ENCODE peak calls at places on chromosomes 13 and 19, in eight cellular contexts. M is HL-60, Q is stomach, F is foreskin keratinocyte, S is tibial nerve, T is AG04450, V is lung, Y is tibial artery. G is an unnamed sample.

GRCh38 chr19:10111405-10111811 is at the start of gene P2RY11:
- DNase-seq in M (peak), Q (no peak), F (no peak), S (no peak), T (no peak), V (no peak), Y (no peak), G (no peak)

GRCh38 chr19:6354098-6354674 is 7.1 kb upstream of the CLPP start:
- DNase-seq in M (no peak), Q (no peak), F (no peak), S (no peak), T (no peak), V (no peak), Y (no peak), G (no peak)

GRCh38 chr13:27644302-27644701 is 22.6 kb downstream of the POLR1D start:
- DNase-seq in M (no peak), Q (no peak), F (peak), S (no peak), T (peak), V (no peak), Y (no peak), G (no peak)

GRCh38 chr19:13040916-13041292 is 45.6 kb downstream of the NFIX start:
- DNase-seq in M (no peak), Q (no peak), F (no peak), S (no peak), T (no peak), V (no peak), Y (no peak), G (no peak)

GRCh38 chr13:30898721-30899188 is 7.3 kb upstream of the MEDAG start:
- DNase-seq in M (no peak), Q (no peak), F (peak), S (peak), T (peak), V (no peak), Y (peak), G (no peak)

GRCh38 chr13:99895428-99895998 is 76.1 kb downstream of the ZIC5 start:
- DNase-seq in M (no peak), Q (no peak), F (peak), S (no peak), T (no peak), V (no peak), Y (no peak), G (no peak)

GRCh38 chr13:51707468-51707867 is 96.5 kb downstream of the DHRS12 start:
- DNase-seq in M (no peak), Q (no peak), F (no peak), S (no peak), T (no peak), V (no peak), Y (no peak), G (no peak)

GRCh38 chr19:21084343-21084742 is 2.3 kb downstream of the ZNF714 start:
- DNase-seq in M (no peak), Q (no peak), F (peak), S (no peak), T (peak), V (no peak), Y (no peak), G (peak)

GRCh38 chr13:87087741-87088140 is 583.4 kb upstream of the SLITRK5 start:
- DNase-seq in M (no peak), Q (no peak), F (no peak), S (no peak), T (no peak), V (no peak), Y (no peak), G (no peak)

GRCh38 chr13:73428137-73428536 is 369.3 kb downstream of the KLF5 start:
- DNase-seq in M (no peak), Q (no peak), F (peak), S (no peak), T (peak), V (no peak), Y (no peak), G (peak)

GRCh38 chr19:38784224-38784623 is 4.8 kb upstream of the LGALS7B start:
- DNase-seq in M (no peak), Q (no peak), F (no peak), S (no peak), T (no peak), V (no peak), Y (no peak), G (no peak)

GRCh38 chr19:35110974-35111373 is 4.6 kb upstream of the FXYD3 start:
- DNase-seq in M (no peak), Q (no peak), F (no peak), S (no peak), T (no peak), V (no peak), Y (no peak), G (no peak)

GRCh38 chr13:60351326-60351725 is 45.7 kb upstream of the TDRD3 start:
- DNase-seq in M (no peak), Q (no peak), F (no peak), S (no peak), T (peak), V (no peak), Y (no peak), G (no peak)

GRCh38 chr19:51792932-51793331 is 2.0 kb upstream of the FPR3 start:
- DNase-seq in M (no peak), Q (no peak), F (no peak), S (no peak), T (no peak), V (no peak), Y (no peak), G (no peak)

GRCh38 chr13:36031490-36031889 is 99.7 kb downstream of the DCLK1 start:
- DNase-seq in M (no peak), Q (no peak), F (no peak), S (no peak), T (no peak), V (no peak), Y (no peak), G (no peak)

GRCh38 chr13:110957181-110957884 is 42.5 kb upstream of the ANKRD10 start:
- DNase-seq in M (no peak), Q (no peak), F (peak), S (no peak), T (no peak), V (no peak), Y (no peak), G (no peak)

GRCh38 chr13:30319703-30320102 is 12.4 kb upstream of the KATNAL1 start:
- DNase-seq in M (no peak), Q (no peak), F (no peak), S (no peak), T (no peak), V (no peak), Y (no peak), G (no peak)

GRCh38 chr19:46076031-46076880 is 35.5 kb upstream of the IGFL4 start:
- DNase-seq in M (no peak), Q (no peak), F (no peak), S (no peak), T (no peak), V (no peak), Y (no peak), G (no peak)

GRCh38 chr19:29372921-29373797 is 152.6 kb upstream of the VSTM2B start:
- DNase-seq in M (no peak), Q (no peak), F (no peak), S (no peak), T (no peak), V (peak), Y (no peak), G (no peak)

GRCh38 chr13:40181203-40181845 is 485.1 kb downstream of the FOXO1 start:
- DNase-seq in M (no peak), Q (no peak), F (no peak), S (no peak), T (no peak), V (no peak), Y (no peak), G (no peak)

GRCh38 chr13:77489566-77490337 is 45.8 kb upstream of the SCEL start:
- DNase-seq in M (no peak), Q (no peak), F (no peak), S (no peak), T (no peak), V (no peak), Y (no peak), G (no peak)

GRCh38 chr13:92158335-92158734 is 759.9 kb downstream of the GPC5 start:
- DNase-seq in M (peak), Q (no peak), F (peak), S (no peak), T (no peak), V (no peak), Y (no peak), G (peak)

GRCh38 chr19:41587101-41587837 is 11.3 kb downstream of the CEACAM21 start:
- DNase-seq in M (no peak), Q (no peak), F (no peak), S (no peak), T (no peak), V (no peak), Y (no peak), G (no peak)

GRCh38 chr13:88739192-88739591 is 1068.0 kb downstream of the SLITRK5 start:
- DNase-seq in M (no peak), Q (no peak), F (no peak), S (no peak), T (no peak), V (no peak), Y (no peak), G (no peak)

GRCh38 chr13:109584844-109585361 is 201.5 kb downstream of the IRS2 start:
- DNase-seq in M (no peak), Q (no peak), F (no peak), S (no peak), T (no peak), V (no peak), Y (no peak), G (no peak)

GRCh38 chr13:32676242-32676641 is 90.0 kb downstream of the PDS5B start:
- DNase-seq in M (no peak), Q (no peak), F (no peak), S (no peak), T (no peak), V (no peak), Y (no peak), G (no peak)

GRCh38 chr19:10395853-10396355 is 7.4 kb downstream of the CDC37 start:
- DNase-seq in M (no peak), Q (no peak), F (no peak), S (no peak), T (no peak), V (no peak), Y (no peak), G (no peak)

GRCh38 chr19:7641288-7642276 is 4.7 kb downstream of the STXBP2 start:
- DNase-seq in M (no peak), Q (no peak), F (no peak), S (no peak), T (no peak), V (no peak), Y (no peak), G (no peak)

GRCh38 chr19:5448374-5448773 is 6.8 kb upstream of the ZNRF4 start:
- DNase-seq in M (no peak), Q (peak), F (no peak), S (no peak), T (no peak), V (no peak), Y (no peak), G (no peak)

GRCh38 chr19:48271531-48272151 is 1.8 kb downstream of the ZNF114 start:
- DNase-seq in M (peak), Q (no peak), F (peak), S (no peak), T (no peak), V (peak), Y (peak), G (no peak)

GRCh38 chr13:27024062-27024461 is 147.5 kb downstream of the USP12 start:
- DNase-seq in M (no peak), Q (no peak), F (no peak), S (no peak), T (no peak), V (no peak), Y (no peak), G (no peak)

GRCh38 chr13:35475960-35476943 is at the start of gene MAB21L1:
- DNase-seq in M (no peak), Q (peak), F (peak), S (peak), T (no peak), V (no peak), Y (peak), G (no peak)

GRCh38 chr19:44626067-44626624 is 12.8 kb downstream of the IGSF23 start:
- DNase-seq in M (no peak), Q (no peak), F (peak), S (no peak), T (peak), V (peak), Y (no peak), G (peak)

GRCh38 chr19:35310331-35310730 is 18.4 kb downstream of the MAG start:
- DNase-seq in M (no peak), Q (no peak), F (no peak), S (no peak), T (no peak), V (no peak), Y (no peak), G (no peak)

GRCh38 chr19:5028229-5028886 is 59.4 kb downstream of the KDM4B start:
- DNase-seq in M (no peak), Q (no peak), F (no peak), S (no peak), T (no peak), V (no peak), Y (no peak), G (no peak)

GRCh38 chr13:36420437-36420891 is 11.8 kb upstream of the CCNA1 start:
- DNase-seq in M (peak), Q (peak), F (peak), S (peak), T (peak), V (peak), Y (peak), G (no peak)

GRCh38 chr19:5154129-5154798 is 185.4 kb downstream of the KDM4B start:
- DNase-seq in M (no peak), Q (peak), F (no peak), S (no peak), T (no peak), V (no peak), Y (no peak), G (no peak)

DNA sequence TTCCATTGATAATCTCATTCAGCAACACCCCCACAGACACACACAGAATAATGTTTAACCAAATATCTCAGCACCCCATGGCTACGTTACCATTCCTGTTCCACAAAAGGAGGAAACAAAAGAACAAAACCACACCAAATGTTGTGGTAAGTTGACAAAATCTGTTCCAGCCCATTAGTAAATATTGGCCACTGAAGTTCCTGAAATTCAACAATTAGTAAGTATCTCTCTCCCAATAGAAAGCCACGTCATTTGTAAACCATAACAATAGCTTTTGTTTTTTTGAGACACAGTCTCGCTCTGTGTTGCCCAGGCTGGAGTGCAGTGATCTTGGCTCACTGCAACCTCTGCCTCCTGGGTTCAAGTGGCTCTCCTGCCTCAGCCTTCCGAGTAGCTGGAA is 2.3 kb upstream of the FCAR start:
- DNase-seq in M (no peak), Q (no peak), F (no peak), S (no peak), T (no peak), V (no peak), Y (no peak), G (no peak)
- H3K27ac ChIP-seq in M (no peak), Q (no peak), F (no peak), S (no peak), T (no peak), V (no peak), Y (no peak), G (no peak)

DNA sequence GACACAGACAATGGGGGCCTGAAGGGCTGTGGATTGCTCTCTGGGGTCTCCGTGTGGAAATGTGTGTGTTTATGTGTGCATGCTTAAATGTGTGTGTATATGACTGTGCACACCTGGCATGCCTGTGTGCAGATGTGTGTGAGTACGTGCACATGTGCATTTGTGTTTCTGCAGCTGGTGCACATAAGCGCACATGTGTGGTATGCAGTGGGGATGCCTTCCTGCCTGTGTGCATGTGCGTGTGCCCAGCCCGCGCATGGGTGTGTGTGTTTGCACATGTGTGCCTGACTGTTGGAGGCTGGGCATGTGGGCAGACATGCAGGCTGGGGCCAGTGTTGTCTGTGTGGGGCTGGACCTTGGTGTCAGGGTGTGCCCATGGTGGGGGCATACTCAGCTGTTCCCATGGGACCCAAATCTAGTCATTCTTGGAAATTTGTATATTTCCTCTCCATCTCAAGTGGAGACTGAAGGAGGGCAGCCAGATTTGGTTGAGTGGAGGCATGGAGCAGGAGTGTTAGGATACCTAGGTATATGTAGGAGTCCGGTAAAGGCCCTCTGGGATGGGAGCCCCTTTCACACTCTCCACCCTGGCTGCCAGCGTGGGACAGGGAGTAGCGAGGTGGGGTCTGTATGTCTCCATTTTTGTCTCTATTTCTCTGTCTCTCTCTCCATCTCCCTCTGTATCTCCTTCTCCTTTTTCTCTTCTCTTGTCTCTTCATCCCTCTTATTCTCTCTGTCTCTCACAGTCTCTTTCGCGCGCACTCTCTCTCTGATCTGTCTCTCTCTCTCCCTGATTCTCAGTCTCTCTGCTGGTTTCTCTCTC is 50.0 kb downstream of the CELF5 start:
- DNase-seq in M (no peak), Q (no peak), F (no peak), S (no peak), T (no peak), V (no peak), Y (no peak), G (no peak)
- H3K27ac ChIP-seq in M (no peak), Q (no peak), F (no peak), S (no peak), T (no peak), V (no peak), Y (no peak), G (no peak)

GRCh38 chr13:101308247-101309013 is 107.9 kb downstream of the NALCN start:
- DNase-seq in M (no peak), Q (no peak), F (no peak), S (no peak), T (no peak), V (no peak), Y (no peak), G (no peak)
- H3K27ac ChIP-seq in M (no peak), Q (no peak), F (no peak), S (no peak), T (peak), V (no peak), Y (peak), G (no peak)

GRCh38 chr19:16064209-16064889 is 11.9 kb upstream of the TPM4 start:
- DNase-seq in M (no peak), Q (no peak), F (no peak), S (no peak), T (no peak), V (no peak), Y (no peak), G (no peak)
- H3K27ac ChIP-seq in M (no peak), Q (no peak), F (no peak), S (no peak), T (peak), V (peak), Y (peak), G (no peak)

DNA sequence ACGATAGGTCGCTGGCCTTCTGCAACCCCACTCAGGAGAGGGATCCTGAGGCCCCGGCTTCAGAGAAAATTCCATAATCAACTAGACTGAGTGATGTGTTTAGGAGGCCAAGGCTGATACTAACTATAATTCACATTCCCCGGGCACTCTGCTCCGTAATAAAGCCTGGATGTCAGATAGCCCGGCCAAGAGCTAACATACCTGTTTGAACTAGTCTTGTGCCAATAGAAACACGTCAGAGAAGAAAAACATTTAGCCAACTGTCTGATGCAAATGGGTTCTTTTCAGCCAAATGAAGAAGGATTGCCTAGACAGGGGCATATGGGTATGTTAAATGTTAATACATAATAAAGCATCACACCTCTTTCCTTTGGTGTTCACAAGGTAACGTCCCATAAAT is 204.2 kb downstream of the TSHZ3 start:
- DNase-seq in M (no peak), Q (no peak), F (peak), S (no peak), T (no peak), V (no peak), Y (no peak), G (no peak)
- H3K27ac ChIP-seq in M (no peak), Q (no peak), F (no peak), S (no peak), T (no peak), V (no peak), Y (no peak), G (peak)

GRCh38 chr19:33394006-33394722 is 20.7 kb downstream of the CEBPG start:
- DNase-seq in M (peak), Q (no peak), F (peak), S (peak), T (no peak), V (peak), Y (peak), G (no peak)
- H3K27ac ChIP-seq in M (peak), Q (peak), F (no peak), S (no peak), T (no peak), V (peak), Y (no peak), G (peak)

DNA sequence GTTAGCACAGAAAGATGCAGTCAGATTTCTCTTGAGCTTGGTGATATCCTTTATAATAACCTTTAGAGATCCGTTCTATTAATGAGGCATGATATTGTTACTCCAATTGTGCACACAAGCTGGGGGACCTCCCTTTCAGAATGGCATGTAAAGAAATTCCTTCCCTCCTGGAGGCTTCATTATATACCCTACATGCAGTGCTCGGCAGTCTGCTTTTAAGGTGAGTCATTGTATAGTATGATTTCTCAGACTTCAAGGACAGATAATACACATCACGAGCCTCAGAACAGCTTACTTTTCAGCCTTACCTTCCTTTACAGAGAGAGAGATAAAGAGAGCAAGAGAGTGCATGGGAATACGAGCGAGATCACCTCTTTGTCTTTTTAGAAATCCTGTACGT is 261.3 kb downstream of the ATP8A2 start:
- DNase-seq in M (no peak), Q (no peak), F (no peak), S (no peak), T (no peak), V (no peak), Y (no peak), G (no peak)
- H3K27ac ChIP-seq in M (no peak), Q (no peak), F (no peak), S (no peak), T (no peak), V (no peak), Y (no peak), G (no peak)

GRCh38 chr13:37503287-37503686 is 95.3 kb downstream of the POSTN start:
- DNase-seq in M (no peak), Q (no peak), F (no peak), S (no peak), T (no peak), V (no peak), Y (no peak), G (no peak)
- H3K27ac ChIP-seq in M (no peak), Q (no peak), F (no peak), S (no peak), T (no peak), V (no peak), Y (no peak), G (no peak)

G was measured in epithelial cell of prostate.